ENCODE peak calls at places on chromosomes 6 and 20, in seven cellular contexts. L, A, H, I, T, C and B are unnamed samples.
A peak's percentile ranks its signal among the peaks of the same experiment; 100 is the strongest.

GRCh38 chr6:117615981-117616961 is 14.0 kb upstream of the GOPC start:
- DNase-seq in L (no peak), A (peak; percentile 27), H (peak; percentile 28), I (peak; percentile 87), T (no peak), C (no peak), B (peak; percentile 51)

GRCh38 chr20:25540273-25540672 is 45.1 kb downstream of the NINL start:
- DNase-seq in L (no peak), A (no peak), H (peak; percentile 83), I (no peak), T (no peak), C (no peak), B (no peak)

GRCh38 chr6:107642348-107643347 is 152.7 kb downstream of the SOBP start:
- DNase-seq in L (no peak), A (no peak), H (no peak), I (no peak), T (no peak), C (no peak), B (no peak)

GRCh38 chr20:11454966-11455799 is 462.5 kb upstream of the BTBD3 start:
- DNase-seq in L (no peak), A (no peak), H (no peak), I (peak; percentile 55), T (no peak), C (no peak), B (no peak)

GRCh38 chr6:6694825-6695710 is 106.5 kb downstream of the LY86 start:
- DNase-seq in L (no peak), A (no peak), H (peak; percentile 58), I (no peak), T (no peak), C (peak; percentile 63), B (no peak)

GRCh38 chr20:53331151-53331973 is 262.3 kb downstream of the ZNF217 start:
- DNase-seq in L (no peak), A (no peak), H (peak; percentile 32), I (no peak), T (no peak), C (no peak), B (no peak)

GRCh38 chr6:166619912-166620311 is 7.1 kb downstream of the RPS6KA2 start:
- DNase-seq in L (no peak), A (no peak), H (no peak), I (peak; percentile 98), T (no peak), C (no peak), B (no peak)

GRCh38 chr6:112576421-112576820 is 229.3 kb downstream of the RFPL4B start:
- DNase-seq in L (no peak), A (no peak), H (no peak), I (no peak), T (no peak), C (no peak), B (no peak)

GRCh38 chr6:156633291-156633690 is 143.9 kb upstream of the ARID1B start:
- DNase-seq in L (no peak), A (no peak), H (no peak), I (no peak), T (no peak), C (no peak), B (no peak)

GRCh38 chr20:3805594-3806264 is 9.6 kb downstream of the CDC25B start:
- DNase-seq in L (no peak), A (no peak), H (no peak), I (no peak), T (no peak), C (peak; percentile 43), B (no peak)

GRCh38 chr6:121600389-121601233 is 165.2 kb downstream of the GJA1 start:
- DNase-seq in L (no peak), A (no peak), H (no peak), I (no peak), T (no peak), C (no peak), B (no peak)

GRCh38 chr20:44851545-44851944 is 34.0 kb upstream of the YWHAB start:
- DNase-seq in L (no peak), A (no peak), H (peak; percentile 58), I (no peak), T (no peak), C (no peak), B (no peak)

GRCh38 chr20:8930691-8931090 is 138.2 kb upstream of the PLCB4 start:
- DNase-seq in L (no peak), A (no peak), H (no peak), I (peak; percentile 49), T (no peak), C (no peak), B (no peak)

GRCh38 chr20:10551732-10552724 is 116.9 kb downstream of the SLX4IP start:
- DNase-seq in L (no peak), A (no peak), H (peak; percentile 76), I (no peak), T (peak; percentile 6), C (no peak), B (peak; percentile 8)

GRCh38 chr6:111417181-111417585 is 65.8 kb downstream of the REV3L start:
- DNase-seq in L (no peak), A (no peak), H (no peak), I (no peak), T (no peak), C (no peak), B (no peak)

GRCh38 chr6:42756713-42757112 is 10.8 kb upstream of the TBCC start:
- DNase-seq in L (no peak), A (no peak), H (peak; percentile 35), I (no peak), T (no peak), C (no peak), B (no peak)

GRCh38 chr6:108435391-108435790 is 125.3 kb upstream of the FOXO3 start:
- DNase-seq in L (no peak), A (no peak), H (no peak), I (no peak), T (no peak), C (no peak), B (no peak)

GRCh38 chr6:38730136-38730862 is 15.2 kb downstream of the DNAH8 start:
- DNase-seq in L (no peak), A (no peak), H (no peak), I (no peak), T (no peak), C (no peak), B (no peak)

GRCh38 chr6:52672422-52673025 is 1.6 kb downstream of the TMEM14A start:
- DNase-seq in L (no peak), A (no peak), H (no peak), I (no peak), T (no peak), C (no peak), B (peak; percentile 16)

GRCh38 chr6:163422574-163422973 is 8.1 kb downstream of the QKI start:
- DNase-seq in L (no peak), A (no peak), H (no peak), I (no peak), T (no peak), C (no peak), B (no peak)

GRCh38 chr20:19943021-19943659 is 74.0 kb upstream of the NAA20 start:
- DNase-seq in L (no peak), A (no peak), H (no peak), I (no peak), T (peak; percentile 36), C (no peak), B (no peak)

GRCh38 chr6:92848901-92849300 is 570.5 kb downstream of the EPHA7 start:
- DNase-seq in L (no peak), A (no peak), H (no peak), I (no peak), T (no peak), C (no peak), B (no peak)

GRCh38 chr6:147285087-147285855 is 81.1 kb downstream of the STXBP5 start:
- DNase-seq in L (peak; percentile 13), A (no peak), H (peak; percentile 27), I (peak; percentile 20), T (no peak), C (no peak), B (no peak)

GRCh38 chr20:62651285-62652021 is 9.2 kb downstream of the SLCO4A1 start:
- DNase-seq in L (peak; percentile 60), A (peak; percentile 53), H (no peak), I (no peak), T (no peak), C (peak; percentile 82), B (peak; percentile 89)

GRCh38 chr20:41524980-41525613 is 93.1 kb downstream of the CHD6 start:
- DNase-seq in L (peak; percentile 32), A (no peak), H (no peak), I (no peak), T (no peak), C (peak; percentile 60), B (no peak)

GRCh38 chr6:35498407-35499045 is 1.6 kb upstream of the TEAD3 start:
- DNase-seq in L (no peak), A (no peak), H (no peak), I (no peak), T (no peak), C (no peak), B (no peak)

GRCh38 chr6:44100088-44100550 is 27.1 kb downstream of the MRPL14 start:
- DNase-seq in L (no peak), A (no peak), H (peak; percentile 68), I (no peak), T (no peak), C (no peak), B (no peak)

GRCh38 chr6:36029464-36029863 is 1.9 kb downstream of the MAPK14 start:
- DNase-seq in L (no peak), A (no peak), H (no peak), I (peak; percentile 67), T (peak; percentile 44), C (no peak), B (no peak)

GRCh38 chr6:3500262-3501001 is 43.6 kb upstream of the SLC22A23 start:
- DNase-seq in L (no peak), A (no peak), H (no peak), I (no peak), T (no peak), C (no peak), B (no peak)